ENCODE peak calls at places on chromosomes 3 and 15, in ten cellular contexts. A is LoVo; I is upper lobe of right lung; H is K562; U is NCI-H2081; Y is CD8-positive, alpha-beta memory T cell; N is stimulated activated CD8-positive, alpha-beta memory T cell treated with anti-CD3 and anti-CD28 coated beads, Interleukin-4, amount 100 ng/mL, for 24 hours; X is AG20443; L is neural crest cell; D is NCI-H1417. P is an unnamed sample.

GRCh38 chr3:62724503-62724902 is 150.7 kb downstream of the CADPS start:
- DNase-seq in A (no peak), I (no peak), H (no peak), U (no peak), Y (no peak), N (no peak), X (no peak), L (no peak), D (no peak), P (no peak)

GRCh38 chr3:187101184-187102072 is 37.9 kb downstream of the RPL39L start:
- DNase-seq in A (peak; percentile 58), I (peak; percentile 72), H (peak; percentile 72), U (no peak), Y (peak; percentile 40), N (peak; percentile 24), X (peak; percentile 59), L (no peak), D (peak; percentile 6), P (peak; percentile 69)

GRCh38 chr15:28123408-28124023 is 24.4 kb upstream of the OCA2 start:
- DNase-seq in A (peak; percentile 30), I (peak; percentile 73), H (peak; percentile 70), U (peak; percentile 64), Y (no peak), N (peak; percentile 41), X (peak; percentile 88), L (peak; percentile 81), D (peak; percentile 85), P (peak; percentile 5)

GRCh38 chr15:84797212-84797611 is 19.9 kb upstream of the ALPK3 start:
- DNase-seq in A (no peak), I (peak; percentile 7), H (no peak), U (no peak), Y (no peak), N (no peak), X (no peak), L (no peak), D (no peak), P (no peak)

GRCh38 chr3:99875925-99876781 is 58.5 kb downstream of the CMSS1 start:
- DNase-seq in A (no peak), I (peak; percentile 91), H (peak; percentile 72), U (peak; percentile 89), Y (peak; percentile 65), N (peak; percentile 41), X (peak; percentile 88), L (peak; percentile 73), D (no peak), P (no peak)

GRCh38 chr15:62928996-62929350 is 113.6 kb upstream of the TPM1 start:
- DNase-seq in A (no peak), I (no peak), H (no peak), U (no peak), Y (no peak), N (no peak), X (peak; percentile 55), L (no peak), D (no peak), P (no peak)

GRCh38 chr15:81337713-81338157 is 13.8 kb upstream of the STARD5 start:
- DNase-seq in A (no peak), I (no peak), H (no peak), U (no peak), Y (no peak), N (no peak), X (peak; percentile 45), L (no peak), D (no peak), P (no peak)

GRCh38 chr15:40693904-40694705 is 869 bp upstream of the RAD51 start:
- DNase-seq in A (no peak), I (no peak), H (no peak), U (no peak), Y (no peak), N (no peak), X (no peak), L (no peak), D (no peak), P (no peak)

GRCh38 chr15:80042568-80042967 is 16.9 kb upstream of the ZFAND6 start:
- DNase-seq in A (no peak), I (no peak), H (no peak), U (no peak), Y (no peak), N (no peak), X (no peak), L (no peak), D (no peak), P (no peak)

P was measured in DMS 273 treated with DMSO at 0.1 percent for 48 hours.